ENCODE peak calls at places on chromosome 14, in six cellular contexts. M is NCI-H2171, U is ELR, E is stromal cell of bone marrow, D is neuronal stem cell, R is substantia nigra. W is an unnamed sample.

GRCh38 chr14:91403069-91403600 is 14.5 kb downstream of the CCDC88C start:
- DNase-seq in M (no peak), U (no peak), E (no peak), D (no peak), R (no peak), W (no peak)

GRCh38 chr14:93957333-93957710 is 19.0 kb downstream of the ASB2 start:
- DNase-seq in M (no peak), U (no peak), E (no peak), D (no peak), R (no peak), W (no peak)

GRCh38 chr14:39350866-39351265 is 81.4 kb downstream of the FBXO33 start:
- DNase-seq in M (no peak), U (no peak), E (no peak), D (no peak), R (no peak), W (no peak)

GRCh38 chr14:56422703-56423213 is 156.8 kb upstream of the TMEM260 start:
- DNase-seq in M (peak), U (peak), E (peak), D (peak), R (peak), W (peak)

GRCh38 chr14:50082784-50083466 is 33.4 kb downstream of the VCPKMT start:
- DNase-seq in M (no peak), U (peak), E (no peak), D (no peak), R (no peak), W (peak)

GRCh38 chr14:76463105-76463504 is 87.2 kb downstream of the ESRRB start:
- DNase-seq in M (no peak), U (no peak), E (no peak), D (no peak), R (no peak), W (no peak)

GRCh38 chr14:80988742-80989429 is 33.5 kb downstream of the TSHR start:
- DNase-seq in M (no peak), U (peak), E (no peak), D (no peak), R (no peak), W (peak)

GRCh38 chr14:92652413-92653151 is 95.8 kb downstream of the LGMN start:
- DNase-seq in M (no peak), U (no peak), E (no peak), D (no peak), R (no peak), W (no peak)

GRCh38 chr14:101408077-101408831 is 153.0 kb upstream of the DIO3 start:
- DNase-seq in M (no peak), U (peak), E (peak), D (no peak), R (no peak), W (no peak)

GRCh38 chr14:29629839-29630238 is 297.8 kb downstream of the PRKD1 start:
- DNase-seq in M (no peak), U (no peak), E (no peak), D (no peak), R (no peak), W (no peak)

GRCh38 chr14:44803239-44803905 is 158.4 kb downstream of the KLHL28 start:
- DNase-seq in M (peak), U (peak), E (peak), D (peak), R (no peak), W (peak)

GRCh38 chr14:100892496-100893227 is 10.9 kb downstream of the RTL1 start:
- DNase-seq in M (no peak), U (no peak), E (no peak), D (no peak), R (no peak), W (no peak)

GRCh38 chr14:38080696-38081095 is 127.0 kb upstream of the SSTR1 start:
- DNase-seq in M (no peak), U (no peak), E (no peak), D (no peak), R (no peak), W (peak)

GRCh38 chr14:50040401-50040775 is 76.0 kb downstream of the VCPKMT start:
- DNase-seq in M (no peak), U (peak), E (no peak), D (no peak), R (no peak), W (peak)

GRCh38 chr14:45135181-45135580 is 549 bp upstream of the FANCM start:
- DNase-seq in M (peak), U (peak), E (no peak), D (no peak), R (no peak), W (no peak)

GRCh38 chr14:75515631-75515999 is 6.7 kb upstream of the BATF start:
- DNase-seq in M (no peak), U (no peak), E (no peak), D (no peak), R (no peak), W (no peak)

GRCh38 chr14:105702275-105702817 is 176.0 kb downstream of the TMEM121 start:
- DNase-seq in M (no peak), U (no peak), E (no peak), D (no peak), R (no peak), W (no peak)

GRCh38 chr14:33534636-33535035 is 416.2 kb downstream of the EGLN3 start:
- DNase-seq in M (no peak), U (peak), E (no peak), D (no peak), R (no peak), W (peak)

GRCh38 chr14:72738181-72738611 is 155.7 kb downstream of the DPF3 start:
- DNase-seq in M (no peak), U (peak), E (no peak), D (no peak), R (no peak), W (no peak)

GRCh38 chr14:98951521-98952152 is 320.4 kb downstream of the BCL11B start:
- DNase-seq in M (no peak), U (no peak), E (no peak), D (no peak), R (no peak), W (no peak)

GRCh38 chr14:96666088-96666487 is 131.1 kb upstream of the VRK1 start:
- DNase-seq in M (no peak), U (no peak), E (no peak), D (no peak), R (no peak), W (no peak)

GRCh38 chr14:23436327-23437141 is 1.1 kb upstream of the MYH7 start:
- DNase-seq in M (no peak), U (no peak), E (no peak), D (no peak), R (no peak), W (peak)

GRCh38 chr14:100025111-100025510 is 40.1 kb upstream of the EVL start:
- DNase-seq in M (no peak), U (peak), E (no peak), D (no peak), R (no peak), W (peak)

GRCh38 chr14:59159169-59159568 is 29.3 kb upstream of the DAAM1 start:
- DNase-seq in M (peak), U (no peak), E (no peak), D (no peak), R (no peak), W (no peak)

GRCh38 chr14:20687362-20688166 is 1.0 kb upstream of the ANG start:
- DNase-seq in M (no peak), U (no peak), E (no peak), D (no peak), R (no peak), W (no peak)

GRCh38 chr14:91372680-91373495 is 44.7 kb downstream of the CCDC88C start:
- DNase-seq in M (peak), U (no peak), E (no peak), D (no peak), R (no peak), W (no peak)

GRCh38 chr14:60331201-60332045 is 82.4 kb downstream of the PPM1A start:
- DNase-seq in M (peak), U (peak), E (peak), D (peak), R (peak), W (peak)

GRCh38 chr14:95196268-95196667 is 38.9 kb upstream of the DICER1 start:
- DNase-seq in M (no peak), U (peak), E (no peak), D (no peak), R (no peak), W (peak)

GRCh38 chr14:95444132-95445129 is 72.0 kb downstream of the SYNE3 start:
- DNase-seq in M (no peak), U (no peak), E (no peak), D (no peak), R (no peak), W (no peak)

GRCh38 chr14:74859757-74860156 is 16.2 kb downstream of the PROX2 start:
- DNase-seq in M (no peak), U (no peak), E (no peak), D (no peak), R (no peak), W (no peak)

GRCh38 chr14:67623114-67623513 is 3.4 kb downstream of the ARG2 start:
- DNase-seq in M (no peak), U (peak), E (peak), D (no peak), R (no peak), W (peak)

GRCh38 chr14:20998674-20999366 is at the start of gene SLC39A2:
- DNase-seq in M (no peak), U (peak), E (peak), D (no peak), R (no peak), W (peak)

GRCh38 chr14:56581041-56581727 is 1.6 kb downstream of the TMEM260 start:
- DNase-seq in M (no peak), U (no peak), E (no peak), D (no peak), R (no peak), W (no peak)

GRCh38 chr14:99986416-99986815 is 78.8 kb upstream of the EVL start:
- DNase-seq in M (no peak), U (no peak), E (no peak), D (no peak), R (no peak), W (no peak)

W was measured in kidney tubule cell.